ENCODE peak calls at places on chromosomes 6 and 20, in five cellular contexts. U is lower lobe of right lung, M is left lung, J is Peyer's patch, R is neural progenitor cell. F is an unnamed sample. For H3K4me1, the result is how much of the 10 kb centered on the place peaks cover.

GRCh38 chr6:85364354-85364753 is 85.5 kb upstream of the NT5E start:
- DNase-seq in U (no peak), M (no peak), J (no peak), R (no peak), F (no peak)

GRCh38 chr6:130981409-130981808 is 81.6 kb downstream of the EPB41L2 start:
- DNase-seq in U (no peak), M (no peak), J (no peak), R (no peak), F (no peak)

GRCh38 chr6:42960243-42961019 is at the start of gene GNMT:
- DNase-seq in U (peak), M (peak), J (peak), R (peak), F (peak)

GRCh38 chr6:170046786-170047626 is 243.9 kb downstream of the DLL1 start:
- DNase-seq in U (peak), M (peak), J (peak), R (no peak), F (no peak)

GRCh38 chr6:139872635-139873034 is 498.2 kb upstream of the CITED2 start:
- DNase-seq in U (no peak), M (no peak), J (peak), R (no peak), F (no peak)

GRCh38 chr20:49700411-49701185 is 13.1 kb downstream of the B4GALT5 start:
- DNase-seq in U (no peak), M (no peak), J (no peak), R (no peak), F (no peak)

GRCh38 chr20:34540596-34541263 is 17.8 kb upstream of the MAP1LC3A start:
- DNase-seq in U (no peak), M (no peak), J (no peak), R (no peak), F (no peak)

GRCh38 chr6:46491201-46491788 is at the start of gene RCAN2:
- DNase-seq in U (peak), M (peak), J (peak), R (peak), F (peak)

GRCh38 chr6:106281088-106281487 is 44.5 kb downstream of the ATG5 start:
- DNase-seq in U (no peak), M (no peak), J (no peak), R (no peak), F (no peak)

GRCh38 chr6:51814418-51814817 is 273.0 kb downstream of the PKHD1 start:
- DNase-seq in U (no peak), M (no peak), J (no peak), R (no peak), F (no peak)

GRCh38 chr6:111681856-111682255 is 76.2 kb upstream of the TRAF3IP2 start:
- DNase-seq in U (no peak), M (no peak), J (no peak), R (no peak), F (no peak)

GRCh38 chr6:42898891-42899361 is 16.9 kb upstream of the PTCRA start:
- DNase-seq in U (peak), M (peak), J (peak), R (peak), F (peak)

GRCh38 chr6:134962421-134962820 is 12.5 kb upstream of the ALDH8A1 start:
- DNase-seq in U (no peak), M (no peak), J (no peak), R (no peak), F (no peak)

GRCh38 chr6:127484207-127484858 is 25.1 kb upstream of the KIAA0408 start:
- DNase-seq in U (no peak), M (no peak), J (no peak), R (no peak), F (no peak)

GRCh38 chr6:19865178-19865577 is 28.0 kb downstream of the ID4 start:
- DNase-seq in U (no peak), M (no peak), J (no peak), R (no peak), F (no peak)

GRCh38 chr20:25191689-25192088 is 3.8 kb upstream of the ENTPD6 start:
- DNase-seq in U (no peak), M (no peak), J (no peak), R (no peak), F (no peak)

GRCh38 chr6:75145976-75146375 is 59.9 kb downstream of the COL12A1 start:
- DNase-seq in U (no peak), M (no peak), J (no peak), R (peak), F (no peak)

GRCh38 chr6:81253821-81254220 is 498.7 kb downstream of the TENT5A start:
- DNase-seq in U (no peak), M (no peak), J (no peak), R (no peak), F (no peak)

GRCh38 chr6:89786970-89787369 is 32.6 kb downstream of the MDN1 start:
- DNase-seq in U (no peak), M (no peak), J (no peak), R (no peak), F (no peak)

GRCh38 chr6:150503586-150504339 is 95.9 kb upstream of the PLEKHG1 start:
- DNase-seq in U (no peak), M (no peak), J (no peak), R (no peak), F (no peak)

GRCh38 chr6:141513830-141514229 is 618.9 kb upstream of the GJE1 start:
- DNase-seq in U (no peak), M (no peak), J (no peak), R (no peak), F (peak)

GRCh38 chr6:52507557-52508260 is 69.2 kb downstream of the TRAM2 start:
- DNase-seq in U (no peak), M (no peak), J (no peak), R (no peak), F (no peak)

GRCh38 chr20:10637563-10637962 is 36.2 kb downstream of the JAG1 start:
- DNase-seq in U (no peak), M (no peak), J (no peak), R (peak), F (no peak)
- H3K27ac ChIP-seq in U (peak), M (peak), J (no peak), R (peak), F (no peak)

DNA sequence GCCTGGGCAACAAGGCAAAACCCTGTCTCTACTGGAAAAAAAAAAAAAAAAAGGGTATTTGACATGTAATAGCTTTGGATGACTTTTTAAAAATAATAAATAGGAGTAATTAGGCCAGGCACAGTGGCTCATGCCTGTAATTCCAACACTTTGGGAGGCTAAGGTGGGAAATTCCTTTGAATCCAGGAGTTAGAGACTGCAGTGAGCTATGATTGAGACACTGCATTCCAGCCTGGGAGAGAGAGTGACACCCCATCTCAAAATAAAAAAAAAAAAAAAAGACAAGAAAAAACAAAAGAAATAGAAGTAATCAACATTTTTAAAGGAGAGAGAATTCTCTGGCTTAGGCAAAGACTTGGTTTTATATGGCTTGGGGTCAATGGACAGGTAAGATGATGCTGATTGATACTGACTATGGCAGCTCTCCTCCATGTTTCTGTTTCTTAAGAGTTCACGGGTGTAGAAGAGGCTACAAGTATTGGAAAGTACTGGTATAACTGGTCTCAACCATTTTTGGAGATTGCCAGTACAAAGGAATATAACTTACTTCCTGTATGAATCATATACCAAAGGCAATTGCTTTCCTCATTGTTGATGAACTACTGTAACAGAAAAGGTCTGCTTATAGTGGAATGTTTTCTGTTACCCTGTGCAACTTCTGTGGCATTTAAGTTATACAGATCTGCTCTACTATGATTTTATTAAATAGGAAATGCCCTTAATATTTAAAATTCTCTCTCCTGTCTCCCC is 10.1 kb downstream of the MAP3K5 start:
- DNase-seq in U (no peak), M (no peak), J (no peak), R (no peak), F (no peak)
- H3K4me1 ChIP-seq in U (half or more), M (half or more), J (under half), R (under half), F (half or more)

GRCh38 chr6:159095561-159096095 is 50.8 kb upstream of the TAGAP start:
- DNase-seq in U (no peak), M (no peak), J (no peak), R (no peak), F (no peak)
- H3K27ac ChIP-seq in U (no peak), M (no peak), J (no peak), R (no peak), F (no peak)

GRCh38 chr20:53750827-53751393 is 157.3 kb upstream of the ZNF217 start:
- DNase-seq in U (no peak), M (no peak), J (no peak), R (no peak), F (no peak)

GRCh38 chr20:53751394-53752368 is 158.0 kb upstream of the ZNF217 start:
- DNase-seq in U (no peak), M (no peak), J (peak), R (no peak), F (no peak)

GRCh38 chr20:53748176-53748575 is 154.5 kb upstream of the ZNF217 start:
- DNase-seq in U (no peak), M (no peak), J (no peak), R (no peak), F (no peak)

GRCh38 chr20:53748821-53749402 is 155.3 kb upstream of the ZNF217 start:
- DNase-seq in U (no peak), M (no peak), J (no peak), R (no peak), F (peak)

GRCh38 chr20:53749499-53749898 is 155.9 kb upstream of the ZNF217 start:
- DNase-seq in U (no peak), M (no peak), J (no peak), R (no peak), F (no peak)
- H3K4me1 ChIP-seq in U (under half), M (under half), J (under half), R (under half), F (under half)

GRCh38 chr20:48342822-48343513 is 484.8 kb downstream of the PREX1 start:
- DNase-seq in U (no peak), M (no peak), J (no peak), R (no peak), F (no peak)

GRCh38 chr20:48339147-48339985 is 488.4 kb downstream of the PREX1 start:
- DNase-seq in U (no peak), M (no peak), J (no peak), R (no peak), F (no peak)

GRCh38 chr20:48338717-48339116 is 489.1 kb downstream of the PREX1 start:
- DNase-seq in U (no peak), M (no peak), J (no peak), R (no peak), F (no peak)

GRCh38 chr20:48340915-48341314 is 486.9 kb downstream of the PREX1 start:
- DNase-seq in U (no peak), M (no peak), J (no peak), R (no peak), F (no peak)

GRCh38 chr20:48339986-48340884 is 487.6 kb downstream of the PREX1 start:
- DNase-seq in U (no peak), M (no peak), J (no peak), R (no peak), F (no peak)
- H3K27ac ChIP-seq in U (no peak), M (no peak), J (no peak), R (no peak), F (no peak)

DNA sequence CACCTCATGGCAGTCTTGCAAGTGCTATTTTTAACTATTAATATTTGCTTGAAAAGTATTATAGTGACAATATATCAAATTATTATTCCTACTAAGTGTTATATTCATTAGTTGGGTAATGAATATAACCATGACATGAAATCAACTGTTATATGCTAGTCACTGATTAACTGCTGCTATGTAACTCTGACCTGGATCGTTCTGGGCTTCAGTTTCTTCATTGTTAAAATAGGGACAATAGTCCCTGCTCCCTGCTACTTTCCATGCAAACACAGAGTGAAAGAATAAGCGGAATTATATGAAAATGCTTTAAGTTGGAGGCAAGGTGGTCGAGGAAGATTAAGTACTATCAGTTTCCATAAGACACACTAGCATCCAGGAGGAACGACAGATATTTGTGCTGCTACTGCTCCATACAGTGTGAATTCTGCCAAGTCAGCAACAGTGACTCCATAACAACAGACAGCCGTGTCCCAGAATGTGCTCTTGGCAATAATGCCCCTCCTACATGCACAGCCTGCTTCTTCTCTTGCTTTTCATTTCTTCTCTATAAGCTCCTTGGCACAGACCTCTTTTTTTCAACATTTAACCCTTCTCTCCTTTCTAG is 107.2 kb downstream of the CHD6 start:
- DNase-seq in U (no peak), M (no peak), J (no peak), R (no peak), F (no peak)
- H3K4me1 ChIP-seq in U (under half), M (under half), J (under half), R (under half), F (under half)

GRCh38 chr6:158552796-158553138 is 7.1 kb upstream of the TMEM181 start:
- DNase-seq in U (no peak), M (no peak), J (no peak), R (no peak), F (no peak)
- H3K27ac ChIP-seq in U (no peak), M (no peak), J (no peak), R (no peak), F (no peak)

GRCh38 chr6:136469154-136469553 is 81.1 kb downstream of the MAP7 start:
- DNase-seq in U (no peak), M (no peak), J (no peak), R (no peak), F (no peak)

GRCh38 chr6:136471922-136472321 is 78.3 kb downstream of the MAP7 start:
- DNase-seq in U (no peak), M (no peak), J (no peak), R (no peak), F (no peak)

GRCh38 chr6:136470044-136470443 is 80.2 kb downstream of the MAP7 start:
- DNase-seq in U (no peak), M (no peak), J (no peak), R (no peak), F (no peak)

GRCh38 chr6:136468711-136469110 is 81.5 kb downstream of the MAP7 start:
- DNase-seq in U (no peak), M (no peak), J (no peak), R (no peak), F (no peak)

DNA sequence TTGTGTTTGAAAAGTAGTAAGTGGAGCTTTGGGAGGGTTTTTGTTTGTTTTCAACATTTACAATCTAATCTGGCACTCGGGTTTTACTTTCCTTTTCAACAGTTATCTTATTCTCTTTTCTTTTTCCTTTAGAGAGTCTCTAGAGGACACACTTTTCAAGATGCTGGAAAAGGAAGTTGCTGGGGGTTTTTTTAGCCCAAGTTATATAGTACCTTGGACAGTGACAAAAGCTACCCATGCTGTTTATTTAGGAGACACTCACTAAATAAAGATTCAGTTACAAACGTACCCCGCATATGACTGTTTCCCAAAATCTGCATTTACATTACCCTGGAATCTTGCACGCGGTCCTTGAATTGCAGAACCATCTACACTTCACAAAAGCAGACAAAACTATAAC is 78.8 kb downstream of the MAP7 start:
- DNase-seq in U (no peak), M (no peak), J (no peak), R (peak), F (no peak)
- H3K4me1 ChIP-seq in U (under half), M (under half), J (under half), R (under half), F (under half)

DNA sequence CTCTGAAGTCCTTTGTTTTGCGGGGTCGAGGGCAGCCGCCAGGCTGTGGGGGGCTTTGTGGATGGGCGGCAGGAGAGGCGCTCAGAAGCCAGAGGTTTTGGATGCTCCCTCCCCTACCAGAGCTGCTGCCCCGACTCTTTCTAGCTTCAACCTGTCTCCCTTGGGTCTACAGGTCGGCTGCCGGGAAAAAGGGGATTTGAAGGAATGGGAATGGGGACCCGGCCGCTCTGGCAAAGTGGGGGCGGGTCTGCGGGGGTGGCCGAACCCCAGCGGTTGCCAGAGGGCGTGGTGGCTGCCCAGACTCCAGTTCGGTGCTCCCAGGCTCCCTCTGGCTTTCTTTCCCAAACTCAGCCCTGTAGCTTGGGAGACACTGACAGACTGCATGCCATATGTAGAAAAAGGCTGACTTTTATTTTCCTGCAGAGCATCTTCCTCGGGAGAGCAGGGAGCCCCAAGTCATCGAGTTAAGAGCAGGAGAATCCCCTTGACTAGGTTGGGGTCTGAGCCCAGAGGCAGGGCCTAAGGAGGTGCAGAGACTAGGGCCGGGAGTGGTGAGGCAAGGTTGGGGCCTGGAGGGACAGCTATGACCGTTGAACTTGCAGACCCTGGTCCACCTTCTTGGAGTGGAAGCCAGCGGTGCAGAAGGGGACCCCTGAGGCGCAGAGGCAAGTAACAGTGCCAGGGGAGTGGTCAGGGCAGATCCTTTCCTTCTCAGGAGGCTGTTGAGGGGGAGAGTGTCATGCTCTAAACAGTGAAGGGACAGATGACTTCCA is 1.4 kb upstream of the PPP1R18 start:
- DNase-seq in U (no peak), M (peak), J (no peak), R (no peak), F (no peak)
- H3K27ac ChIP-seq in U (peak), M (peak), J (peak), R (peak), F (peak)

F was measured in CD4-positive, CD25-positive, alpha-beta regulatory T cell.